ENCODE peak calls at places on chromosomes 11 and 22, in four cellular contexts. One of them, this sample, is unnamed.

GRCh38 chr22:50731811-50732624 is 6.0 kb upstream of the ACR start:
- DNase-seq in neural progenitor cell: peak; percentile 43
- DNase-seq in neuronal stem cell: no peak
- DNase-seq in hepatocyte: peak; percentile 60
- DNase-seq in this sample: peak; percentile 87

GRCh38 chr11:27205269-27205668 is 157.7 kb downstream of the CCDC34 start:
- DNase-seq in neuronal stem cell: no peak
- DNase-seq in hepatocyte: no peak
- DNase-seq in neural progenitor cell: no peak
- DNase-seq in this sample: no peak

GRCh38 chr11:131253885-131254204 is 116.6 kb upstream of the NTM start:
- DNase-seq in hepatocyte: peak; percentile 23
- DNase-seq in neural progenitor cell: peak; percentile 30
- DNase-seq in neuronal stem cell: no peak
- DNase-seq in this sample: no peak

GRCh38 chr11:96708469-96708868 is 318.7 kb downstream of the JRKL start:
- DNase-seq in hepatocyte: no peak
- DNase-seq in neuronal stem cell: no peak
- DNase-seq in neural progenitor cell: no peak
- DNase-seq in this sample: no peak

GRCh38 chr11:45517171-45517770 is 148.2 kb downstream of the CHST1 start:
- DNase-seq in neural progenitor cell: no peak
- DNase-seq in hepatocyte: no peak
- DNase-seq in neuronal stem cell: no peak
- DNase-seq in this sample: no peak

GRCh38 chr11:36073411-36074203 is 129.7 kb downstream of the LDLRAD3 start:
- DNase-seq in neural progenitor cell: peak; percentile 45
- DNase-seq in neuronal stem cell: no peak
- DNase-seq in hepatocyte: peak; percentile 52
- DNase-seq in this sample: no peak

GRCh38 chr22:19360300-19360792 is 68.8 kb upstream of the CLTCL1 start:
- DNase-seq in neural progenitor cell: no peak
- DNase-seq in hepatocyte: no peak
- DNase-seq in neuronal stem cell: no peak
- DNase-seq in this sample: no peak

GRCh38 chr11:63610604-63611394 is 3.4 kb downstream of the PLAAT3 start:
- DNase-seq in hepatocyte: no peak
- DNase-seq in neuronal stem cell: no peak
- DNase-seq in neural progenitor cell: peak; percentile 65
- DNase-seq in this sample: peak; percentile 70

GRCh38 chr11:215581-216037 is 8.1 kb downstream of the RIC8A start:
- DNase-seq in neural progenitor cell: no peak
- DNase-seq in neuronal stem cell: no peak
- DNase-seq in hepatocyte: no peak
- DNase-seq in this sample: no peak

GRCh38 chr11:128790200-128790599 is 76.9 kb downstream of the KCNJ1 start:
- DNase-seq in neuronal stem cell: no peak
- DNase-seq in hepatocyte: peak; percentile 64
- DNase-seq in neural progenitor cell: peak; percentile 45
- DNase-seq in this sample: peak; percentile 46

GRCh38 chr22:43487311-43488030 is 75.7 kb downstream of the MPPED1 start:
- DNase-seq in neural progenitor cell: no peak
- DNase-seq in hepatocyte: no peak
- DNase-seq in neuronal stem cell: no peak
- DNase-seq in this sample: no peak

GRCh38 chr11:17384002-17384511 is 4.4 kb downstream of the KCNJ11 start:
- DNase-seq in neural progenitor cell: peak; percentile 94
- DNase-seq in neuronal stem cell: peak; percentile 91
- DNase-seq in hepatocyte: peak; percentile 90
- DNase-seq in this sample: peak; percentile 77

GRCh38 chr11:66888282-66888681 is 31.4 kb downstream of the LRFN4 start:
- DNase-seq in neural progenitor cell: no peak
- DNase-seq in neuronal stem cell: no peak
- DNase-seq in hepatocyte: no peak
- DNase-seq in this sample: peak; percentile 18

GRCh38 chr11:66887531-66887930 is 30.7 kb downstream of the LRFN4 start:
- DNase-seq in hepatocyte: no peak
- DNase-seq in neuronal stem cell: no peak
- DNase-seq in neural progenitor cell: no peak
- DNase-seq in this sample: peak; percentile 24

GRCh38 chr11:66891849-66892660 is 35.2 kb downstream of the LRFN4 start:
- DNase-seq in hepatocyte: peak; percentile 82
- DNase-seq in neural progenitor cell: no peak
- DNase-seq in neuronal stem cell: no peak
- DNase-seq in this sample: peak; percentile 39

GRCh38 chr11:66889974-66890373 is 33.1 kb downstream of the LRFN4 start:
- DNase-seq in hepatocyte: no peak
- DNase-seq in neuronal stem cell: peak; percentile 43
- DNase-seq in neural progenitor cell: peak; percentile 84
- DNase-seq in this sample: peak; percentile 47

DNA sequence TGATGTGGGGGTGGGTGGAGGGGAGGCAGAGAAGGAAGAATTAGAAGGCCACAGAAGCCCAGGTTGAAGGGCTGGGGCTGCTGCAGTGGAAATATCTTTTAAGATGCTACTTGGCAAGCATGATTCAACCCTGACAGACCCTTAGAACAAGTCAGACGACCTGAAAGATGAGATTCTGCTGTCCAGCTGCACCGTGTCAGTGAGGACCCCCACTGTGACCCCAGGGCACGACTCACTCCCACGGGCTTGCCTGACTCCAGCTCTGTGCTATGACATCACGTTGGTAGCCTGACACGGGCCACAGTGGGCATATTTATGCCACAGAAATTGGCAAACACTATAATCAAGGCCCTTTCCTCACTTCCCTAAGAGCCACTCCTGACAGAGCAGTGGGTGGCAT is 36.1 kb downstream of the LRFN4 start:
- DNase-seq in neuronal stem cell: no peak
- DNase-seq in hepatocyte: no peak
- DNase-seq in neural progenitor cell: no peak
- DNase-seq in this sample: no peak
- H3K27me3 ChIP-seq in neuronal stem cell: no peaks in the 10 kb centered on the region
- H3K27me3 ChIP-seq in hepatocyte: no peaks in the 10 kb centered on the region
- H3K27me3 ChIP-seq in neural progenitor cell: no peaks in the 10 kb centered on the region
- H3K27me3 ChIP-seq in this sample: no peaks in the 10 kb centered on the region

GRCh38 chr11:69374110-69374981 is 80.4 kb downstream of the MYEOV start:
- DNase-seq in hepatocyte: no peak
- DNase-seq in neural progenitor cell: no peak
- DNase-seq in neuronal stem cell: no peak
- DNase-seq in this sample: peak; percentile 65
- H3K27me3 ChIP-seq in hepatocyte: no peaks in the 10 kb centered on the region
- H3K27me3 ChIP-seq in neural progenitor cell: no peaks in the 10 kb centered on the region
- H3K27me3 ChIP-seq in neuronal stem cell: no peaks in the 10 kb centered on the region
- H3K27me3 ChIP-seq in this sample: no peaks in the 10 kb centered on the region

DNA sequence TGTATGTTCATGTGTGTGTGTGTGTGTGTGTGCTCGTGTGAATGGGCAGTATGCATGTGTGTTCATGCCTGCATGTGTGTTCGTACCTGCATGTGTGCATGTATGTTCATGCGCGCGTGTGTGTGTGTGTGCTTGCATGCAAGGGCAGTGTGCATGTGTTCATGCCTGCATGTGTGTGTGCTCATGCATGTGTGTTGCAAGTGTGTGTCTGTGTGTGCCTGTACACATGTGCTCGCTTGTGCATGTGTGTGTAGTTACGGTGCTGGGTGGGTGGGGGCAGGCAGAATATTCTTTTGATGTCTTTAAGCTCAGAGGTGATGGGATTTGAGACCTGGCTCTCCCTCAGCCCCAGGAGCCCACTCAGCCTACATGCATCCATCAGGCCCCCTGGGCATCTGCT is 822.1 kb downstream of the BRD1 start:
- DNase-seq in neural progenitor cell: no peak
- DNase-seq in hepatocyte: no peak
- DNase-seq in neuronal stem cell: no peak
- DNase-seq in this sample: no peak
- H3K27me3 ChIP-seq in neural progenitor cell: no peaks in the 10 kb centered on the region
- H3K27me3 ChIP-seq in hepatocyte: no peaks in the 10 kb centered on the region
- H3K27me3 ChIP-seq in neuronal stem cell: no peaks in the 10 kb centered on the region
- H3K27me3 ChIP-seq in this sample: no peaks in the 10 kb centered on the region

GRCh38 chr11:57786436-57786835 is 24.8 kb downstream of the CTNND1 start:
- DNase-seq in neural progenitor cell: no peak
- DNase-seq in neuronal stem cell: no peak
- DNase-seq in hepatocyte: no peak
- DNase-seq in this sample: no peak

GRCh38 chr11:57781529-57781943 is 19.9 kb downstream of the CTNND1 start:
- DNase-seq in neural progenitor cell: peak; percentile 47
- DNase-seq in neuronal stem cell: no peak
- DNase-seq in hepatocyte: peak; percentile 84
- DNase-seq in this sample: peak; percentile 64

GRCh38 chr11:57787920-57788716 is 26.5 kb downstream of the CTNND1 start:
- DNase-seq in hepatocyte: no peak
- DNase-seq in neuronal stem cell: no peak
- DNase-seq in neural progenitor cell: peak; percentile 36
- DNase-seq in this sample: peak; percentile 72

GRCh38 chr11:57787205-57787604 is 25.6 kb downstream of the CTNND1 start:
- DNase-seq in neural progenitor cell: no peak
- DNase-seq in hepatocyte: no peak
- DNase-seq in neuronal stem cell: no peak
- DNase-seq in this sample: no peak

DNA sequence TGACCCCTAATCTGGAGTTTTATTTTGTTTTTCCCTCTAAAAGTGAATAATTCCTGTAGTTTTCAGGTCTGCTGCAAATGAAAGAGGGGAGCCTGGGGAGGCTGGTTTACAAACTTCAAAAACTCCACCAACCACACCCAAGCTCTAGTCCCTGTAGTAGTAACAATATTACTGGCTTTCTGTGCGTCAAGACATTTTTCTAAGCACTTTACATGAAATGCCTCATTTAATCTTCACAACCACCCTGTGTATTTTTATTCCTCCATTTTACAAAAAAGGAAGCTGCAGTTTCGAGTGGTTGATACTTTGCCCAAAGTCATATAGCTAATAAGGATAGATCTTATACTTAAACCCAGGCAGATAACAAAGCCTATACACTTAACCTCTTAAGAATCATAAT is 23.5 kb downstream of the CTNND1 start:
- DNase-seq in neuronal stem cell: no peak
- DNase-seq in neural progenitor cell: no peak
- DNase-seq in hepatocyte: no peak
- DNase-seq in this sample: no peak
- H3K27me3 ChIP-seq in neuronal stem cell: no peaks in the 10 kb centered on the region
- H3K27me3 ChIP-seq in neural progenitor cell: no peaks in the 10 kb centered on the region
- H3K27me3 ChIP-seq in hepatocyte: no peaks in the 10 kb centered on the region
- H3K27me3 ChIP-seq in this sample: no peaks in the 10 kb centered on the region

GRCh38 chr11:14582835-14583234 is 60.8 kb upstream of the PDE3B start:
- DNase-seq in neural progenitor cell: no peak
- DNase-seq in hepatocyte: no peak
- DNase-seq in neuronal stem cell: no peak
- DNase-seq in this sample: no peak
- H3K27me3 ChIP-seq in neural progenitor cell: no peaks in the 10 kb centered on the region
- H3K27me3 ChIP-seq in hepatocyte: no peaks in the 10 kb centered on the region
- H3K27me3 ChIP-seq in neuronal stem cell: no peaks in the 10 kb centered on the region
- H3K27me3 ChIP-seq in this sample: no peaks in the 10 kb centered on the region

GRCh38 chr11:34332524-34332923 is 25.3 kb downstream of the ABTB2 start:
- DNase-seq in neural progenitor cell: no peak
- DNase-seq in hepatocyte: no peak
- DNase-seq in neuronal stem cell: no peak
- DNase-seq in this sample: no peak
- H3K27me3 ChIP-seq in neural progenitor cell: no peaks in the 10 kb centered on the region
- H3K27me3 ChIP-seq in hepatocyte: no peaks in the 10 kb centered on the region
- H3K27me3 ChIP-seq in neuronal stem cell: no peaks in the 10 kb centered on the region
- H3K27me3 ChIP-seq in this sample: no peaks in the 10 kb centered on the region